ENCODE peak calls at places on chromosomes 4 and X, in seven cellular contexts. S is astrocyte of the spinal cord, R is dorsolateral prefrontal cortex, G is ovary, V is GM12865, A is lung, D is mammary epithelial cell. H is an unnamed sample.

GRCh38 chr4:123409301-123409700 is 12.7 kb downstream of the SPRY1 start:
- DNase-seq in A (no peak), S (no peak), R (no peak), D (no peak), V (no peak), G (no peak), H (no peak)

GRCh38 chr4:89000844-89001360 is 56.1 kb downstream of the FAM13A start:
- DNase-seq in G (no peak), A (no peak), R (no peak), S (peak), V (no peak), D (peak), H (no peak)

GRCh38 chrX:21723097-21723496 is 34.8 kb downstream of the SMPX start:
- DNase-seq in R (no peak), D (peak), G (no peak), V (no peak), A (no peak), S (no peak), H (no peak)

GRCh38 chr4:31651541-31651940 is 931.4 kb downstream of the PCDH7 start:
- DNase-seq in V (no peak), A (no peak), D (no peak), G (no peak), S (no peak), R (no peak), H (no peak)

GRCh38 chr4:38804654-38805295 is at the start of gene TLR1:
- DNase-seq in S (peak), D (peak), G (no peak), A (no peak), R (no peak), V (peak), H (no peak)

GRCh38 chr4:188691811-188692210 is 552.6 kb downstream of the TRIML1 start:
- DNase-seq in D (no peak), A (no peak), R (no peak), V (no peak), S (peak), G (no peak), H (no peak)

GRCh38 chr4:131488772-131489171 is 1660.3 kb upstream of the PCDH10 start:
- DNase-seq in A (no peak), D (no peak), R (no peak), V (no peak), G (no peak), S (peak), H (no peak)

GRCh38 chrX:1321689-1322088 is 14.9 kb upstream of the IL3RA start:
- DNase-seq in A (no peak), D (no peak), V (no peak), S (no peak), R (no peak), G (no peak), H (no peak)

GRCh38 chr4:187478292-187479205 is 517.0 kb upstream of the ZFP42 start:
- DNase-seq in R (no peak), S (peak), D (peak), G (no peak), A (no peak), V (no peak), H (no peak)

GRCh38 chrX:22652596-22652995 is 347.2 kb upstream of the DDX53 start:
- DNase-seq in G (no peak), D (no peak), V (no peak), R (no peak), S (peak), A (no peak), H (no peak)

GRCh38 chr4:587671-588350 is 11.7 kb upstream of the TMEM271 start:
- DNase-seq in A (no peak), S (no peak), V (no peak), D (no peak), R (no peak), G (no peak), H (no peak)

GRCh38 chrX:150664290-150664689 is 28.9 kb upstream of the MTMR1 start:
- DNase-seq in R (no peak), G (peak), V (no peak), D (no peak), A (peak), S (no peak), H (no peak)

GRCh38 chr4:79820427-79820826 is 252.6 kb downstream of the ANTXR2 start:
- DNase-seq in D (no peak), G (no peak), V (no peak), R (no peak), A (no peak), S (no peak), H (no peak)

GRCh38 chrX:87110142-87110541 is 407.5 kb upstream of the KLHL4 start:
- DNase-seq in R (no peak), S (no peak), A (no peak), V (no peak), D (no peak), G (no peak), H (no peak)

GRCh38 chr4:128354205-128354821 is 66.7 kb upstream of the PGRMC2 start:
- DNase-seq in D (peak), G (peak), A (peak), V (no peak), S (peak), R (no peak), H (no peak)

GRCh38 chrX:46837543-46838481 is 969 bp downstream of the RP2 start:
- DNase-seq in A (no peak), V (peak), S (peak), R (no peak), D (peak), G (no peak), H (no peak)

GRCh38 chr4:2243682-2244380 is 1.9 kb upstream of the HAUS3 start:
- DNase-seq in V (peak), A (peak), R (peak), S (peak), D (no peak), G (peak), H (no peak)

GRCh38 chrX:135437867-135438733 is 16.4 kb downstream of the SMIM10L2A start:
- DNase-seq in A (no peak), R (no peak), V (no peak), D (no peak), G (peak), S (no peak), H (no peak)

GRCh38 chrX:139200793-139201192 is 329.7 kb upstream of the F9 start:
- DNase-seq in S (peak), A (no peak), R (no peak), G (no peak), V (no peak), D (no peak), H (no peak)

GRCh38 chr4:6221851-6222760 is 21.8 kb upstream of the JAKMIP1 start:
- DNase-seq in A (no peak), D (peak), G (peak), R (peak), V (no peak), S (peak), H (no peak)

GRCh38 chr4:138935-139334 is 14.6 kb downstream of the ZNF718 start:
- DNase-seq in R (no peak), V (no peak), D (no peak), A (no peak), S (no peak), G (no peak), H (no peak)

GRCh38 chr4:184506527-184507121 is 32.3 kb upstream of the IRF2 start:
- DNase-seq in R (peak), D (no peak), G (no peak), S (no peak), V (peak), A (no peak), H (no peak)

GRCh38 chr4:17599826-17600225 is 14.6 kb upstream of the MED28 start:
- DNase-seq in R (no peak), D (no peak), G (no peak), V (no peak), S (no peak), A (no peak), H (no peak)

GRCh38 chr4:91116861-91117260 is 989.7 kb downstream of the CCSER1 start:
- DNase-seq in V (peak), G (no peak), D (peak), S (peak), A (no peak), R (no peak), H (no peak)

GRCh38 chr4:40194602-40195161 is 2.1 kb upstream of the RHOH start:
- DNase-seq in V (peak), D (no peak), R (no peak), G (no peak), A (no peak), S (no peak), H (no peak)

GRCh38 chrX:108399427-108400165 is 38.6 kb downstream of the COL4A6 start:
- DNase-seq in G (no peak), R (no peak), D (peak), S (no peak), A (no peak), V (no peak), H (no peak)

GRCh38 chr4:25938251-25939186 is 24.5 kb downstream of the SMIM20 start:
- DNase-seq in G (no peak), S (peak), A (no peak), D (peak), R (no peak), V (peak), H (no peak)

GRCh38 chr4:903066-904046 is 28.8 kb downstream of the GAK start:
- DNase-seq in S (no peak), R (no peak), D (no peak), G (no peak), V (no peak), A (no peak), H (no peak)

GRCh38 chrX:32118832-32119231 is 1047.0 kb upstream of the FTHL17 start:
- DNase-seq in D (no peak), G (no peak), R (no peak), S (no peak), A (no peak), V (no peak), H (no peak)

DNA sequence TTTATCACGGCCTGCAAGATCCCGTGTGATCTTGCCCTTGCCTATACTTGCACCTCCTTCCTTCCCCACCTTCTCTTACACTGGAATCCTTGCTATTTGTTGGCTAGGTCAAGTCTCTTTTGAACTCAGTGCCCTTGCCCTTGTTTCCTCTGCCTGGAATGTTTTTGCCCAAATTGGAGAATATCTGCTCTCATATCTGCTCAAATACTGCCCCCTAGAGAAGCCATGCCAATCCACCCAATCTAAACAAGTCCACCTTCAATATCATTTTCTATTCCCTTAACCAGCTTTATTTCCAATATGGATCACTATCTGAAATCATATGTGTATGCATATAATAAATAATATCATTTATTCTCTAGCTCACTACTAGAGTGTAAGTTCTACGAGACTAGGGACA is 1044.2 kb upstream of the FTHL17 start:
- DNase-seq in V (no peak), R (no peak), D (no peak), A (no peak), S (no peak), G (no peak), H (no peak)
- TF ChIP-seq CTCF in V (no peak), R (no peak), D (peak), A (no peak), S (no peak), G (no peak), H (no peak)

DNA sequence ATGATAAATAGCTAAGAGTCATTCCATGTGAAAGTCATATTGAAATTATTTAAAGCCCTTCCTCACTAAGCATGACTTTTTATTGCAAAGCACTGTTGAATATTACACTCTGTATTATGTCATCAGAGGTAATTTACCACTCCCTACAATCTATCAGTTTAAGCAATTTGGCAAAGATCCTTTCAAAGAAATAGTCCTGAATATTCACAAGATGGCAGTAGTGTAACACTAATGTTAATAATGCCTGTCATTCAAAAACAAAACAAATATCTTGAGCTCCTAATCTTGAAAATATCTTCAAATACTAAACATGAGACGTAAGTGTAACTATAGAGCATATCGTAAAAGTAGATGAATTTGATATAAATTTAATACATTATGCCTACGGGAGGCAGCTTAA is 208.6 kb upstream of the TECRL start:
- DNase-seq in R (no peak), A (no peak), V (no peak), G (no peak), S (peak), D (peak), H (no peak)
- TF ChIP-seq CTCF in R (peak), A (no peak), V (no peak), G (no peak), S (no peak), D (no peak), H (peak)

DNA sequence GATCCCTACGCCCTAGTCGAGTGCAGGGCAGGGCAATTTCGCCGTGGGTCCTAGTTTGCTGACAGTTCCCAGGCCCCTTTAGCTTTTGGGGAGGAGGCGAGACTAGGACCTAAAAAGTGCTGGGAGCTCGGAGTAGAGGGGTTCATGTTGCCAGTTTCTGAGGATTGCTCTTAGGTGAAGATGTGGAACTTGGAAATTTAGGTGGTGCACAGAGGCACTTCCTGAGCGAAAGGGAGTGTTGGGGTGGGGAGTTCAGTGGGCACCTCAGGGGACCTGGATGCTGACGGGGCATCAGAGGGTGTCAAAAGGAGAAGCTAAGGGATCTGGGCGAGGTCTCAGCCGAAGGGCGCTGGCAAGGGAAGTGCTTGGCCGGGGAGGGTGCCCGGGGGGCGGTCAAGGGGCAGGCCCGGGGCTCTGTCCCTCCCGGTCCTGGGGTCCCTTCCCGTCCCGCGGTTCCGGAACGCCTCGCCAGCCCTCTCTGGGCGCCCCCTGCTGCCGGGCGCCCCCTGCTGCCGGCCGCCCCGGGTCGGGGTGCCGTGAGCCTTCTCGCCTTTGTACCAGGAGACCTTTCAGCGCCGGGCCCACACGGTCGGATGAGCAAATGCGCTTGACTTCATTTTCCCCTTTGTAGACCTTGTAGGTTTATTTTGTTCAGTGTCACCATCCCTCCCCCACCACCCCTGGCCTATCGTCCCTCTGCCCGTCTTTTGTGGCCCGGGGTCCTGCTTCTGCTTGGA is 3.0 kb upstream of the PHOX2B start:
- DNase-seq in A (no peak), V (no peak), D (no peak), G (no peak), S (no peak), R (no peak), H (no peak)
- TF ChIP-seq CTCF in A (no peak), V (peak), D (no peak), G (no peak), S (peak), R (no peak), H (peak)

GRCh38 chrX:57771689-57772088 is 91.6 kb upstream of the NLRP2B start:
- DNase-seq in D (peak), R (no peak), V (no peak), G (no peak), S (no peak), A (no peak), H (no peak)

DNA sequence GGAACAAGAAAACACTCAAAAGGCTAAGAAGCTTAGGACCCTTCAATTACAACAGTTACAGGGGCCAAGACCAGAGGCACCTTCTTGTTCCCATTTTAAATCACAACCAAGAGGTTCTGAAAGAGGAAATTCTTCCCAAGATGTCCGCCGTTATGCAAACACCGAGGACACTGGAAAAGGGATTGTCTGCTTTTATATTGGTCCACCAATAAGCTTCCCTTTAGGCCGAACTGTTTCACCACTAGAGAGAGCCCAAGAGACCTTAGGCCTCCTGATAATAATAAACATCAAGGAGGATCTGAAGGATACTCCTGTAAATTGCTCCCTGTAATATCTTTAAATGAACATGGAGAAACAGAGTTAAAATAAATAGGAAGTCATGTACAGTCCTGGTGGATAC is 92.6 kb upstream of the NLRP2B start:
- DNase-seq in G (no peak), S (no peak), R (no peak), V (no peak), A (no peak), D (no peak), H (no peak)
- TF ChIP-seq CTCF in G (no peak), S (no peak), R (no peak), V (no peak), A (no peak), D (no peak), H (no peak)

GRCh38 chr4:73258668-73259551 is at the start of gene ANKRD17:
- DNase-seq in D (peak), A (peak), G (peak), R (peak), V (peak), S (peak), H (peak)
- TF ChIP-seq CTCF in D (no peak), A (no peak), G (peak), R (peak), V (no peak), S (no peak), H (peak)

DNA sequence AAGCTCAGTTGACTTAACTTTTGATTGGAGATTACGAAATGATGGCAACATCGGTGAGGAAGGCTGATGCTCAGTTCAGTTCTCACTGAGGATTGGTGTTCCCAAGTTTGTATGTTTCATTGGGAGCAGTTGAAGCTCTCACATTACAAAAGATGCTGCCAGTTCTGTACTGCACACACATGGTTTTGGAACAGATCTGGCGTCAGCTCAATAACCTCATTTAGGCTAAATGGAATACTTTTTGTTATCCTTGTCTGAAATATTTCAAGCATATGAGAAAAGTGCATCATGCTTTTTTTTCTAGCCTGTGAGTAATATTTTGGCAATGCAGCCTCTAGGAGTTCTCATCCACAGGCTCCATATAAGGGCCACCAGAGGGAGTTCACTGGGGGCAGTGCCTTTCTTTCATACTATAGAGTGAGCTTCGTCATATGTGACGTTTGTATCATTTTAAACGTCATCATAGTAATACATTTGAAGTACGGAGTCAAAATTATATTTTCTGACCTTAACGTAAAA is 4.1 kb downstream of the ENPEP start:
- DNase-seq in G (no peak), D (peak), V (no peak), R (no peak), S (peak), A (no peak), H (no peak)
- TF ChIP-seq CTCF in G (no peak), D (no peak), V (no peak), R (no peak), S (peak), A (no peak), H (peak)

H was measured in type B pancreatic cell.